ENCODE peak calls at places on chromosomes 16 and 17, in five cellular contexts. F is H9, V is neuronal stem cell, S is H1, A is trophoblast cell. C is an unnamed sample.
A peak's percentile ranks its signal among the peaks of the same experiment; 100 is the strongest.

GRCh38 chr16:24423332-24423731 is 116.0 kb upstream of the RBBP6 start:
- DNase-seq in F (no peak), V (no peak), S (no peak), A (no peak), C (no peak)

GRCh38 chr17:50353600-50354195 is 7.8 kb downstream of the XYLT2 start:
- DNase-seq in F (no peak), V (no peak), S (no peak), A (no peak), C (no peak)

GRCh38 chr16:25217119-25217511 is 368 bp downstream of the AQP8 start:
- DNase-seq in F (no peak), V (no peak), S (no peak), A (no peak), C (no peak)

GRCh38 chr17:57595426-57595825 is 149.7 kb downstream of the CCDC182 start:
- DNase-seq in F (no peak), V (no peak), S (no peak), A (no peak), C (no peak)

GRCh38 chr17:68020451-68020779 is 15.1 kb upstream of the KPNA2 start:
- DNase-seq in F (no peak), V (no peak), S (no peak), A (no peak), C (no peak)

GRCh38 chr16:15690296-15690695 is 40.3 kb downstream of the NDE1 start:
- DNase-seq in F (no peak), V (no peak), S (no peak), A (no peak), C (no peak)

GRCh38 chr17:31489295-31490018 is 98.0 kb downstream of the RAB11FIP4 start:
- DNase-seq in F (peak; percentile 96), V (no peak), S (no peak), A (peak; percentile 98), C (no peak)

GRCh38 chr17:61583242-61583641 is 7.8 kb downstream of the NACA2 start:
- DNase-seq in F (no peak), V (no peak), S (no peak), A (no peak), C (peak; percentile 69)

GRCh38 chr16:26530584-26531289 is 536.0 kb upstream of the C16orf82 start:
- DNase-seq in F (no peak), V (no peak), S (no peak), A (no peak), C (no peak)

GRCh38 chr17:35586569-35587073 is 501 bp upstream of the AP2B1 start:
- DNase-seq in F (no peak), V (no peak), S (no peak), A (no peak), C (no peak)

GRCh38 chr17:20916383-20916782 is 126.4 kb downstream of the USP22 start:
- DNase-seq in F (no peak), V (no peak), S (no peak), A (no peak), C (no peak)

GRCh38 chr17:63240106-63240505 is 206.0 kb downstream of the CYB561 start:
- DNase-seq in F (no peak), V (no peak), S (no peak), A (no peak), C (no peak)

GRCh38 chr17:77597421-77598240 is 360.9 kb upstream of the TNRC6C start:
- DNase-seq in F (peak; percentile 42), V (no peak), S (no peak), A (no peak), C (no peak)

GRCh38 chr17:43020789-43021738 is 1.1 kb downstream of the VAT1 start:
- DNase-seq in F (peak; percentile 82), V (peak; percentile 39), S (no peak), A (peak; percentile 38), C (peak; percentile 91)

GRCh38 chr16:10085078-10085798 is 97.0 kb downstream of the GRIN2A start:
- DNase-seq in F (no peak), V (no peak), S (no peak), A (no peak), C (no peak)
- H2BK5ac ChIP-seq in F (no peak overlapping the region), V (no peak overlapping the region), S (no peak overlapping the region), A (no peak overlapping the region), C (no peak overlapping the region)

DNA sequence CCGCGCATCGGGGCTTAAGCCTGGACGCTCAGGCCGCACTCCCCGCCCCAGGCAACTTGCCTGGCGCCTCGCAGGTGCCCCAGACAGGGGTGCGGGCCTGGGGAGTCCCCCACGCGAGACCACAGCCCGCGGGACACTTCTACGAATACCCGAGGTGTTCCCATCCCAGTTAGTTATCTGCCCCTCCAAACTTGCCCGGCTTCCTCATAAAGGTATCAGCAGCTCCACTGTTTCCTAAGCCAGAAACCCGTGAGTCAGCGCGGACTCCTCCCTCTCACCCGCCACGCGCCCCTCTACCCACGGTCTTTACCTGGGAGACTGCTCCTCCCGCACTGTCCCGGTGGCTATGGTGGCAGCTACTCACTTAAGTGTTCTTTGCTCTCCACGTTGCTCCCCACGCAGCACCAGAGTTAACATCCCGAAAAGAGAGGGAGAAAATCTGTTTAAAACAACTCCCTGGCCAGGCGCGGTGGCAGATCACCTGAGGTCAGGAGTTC is 1.0 kb upstream of the CREBBP start:
- DNase-seq in F (peak; percentile 46), V (no peak), S (no peak), A (no peak), C (no peak)
- H3K9ac ChIP-seq in F (peak overlapping the region; percentile 32), V (peak overlapping the region; percentile 95), S (peak overlapping the region; percentile 77), A (no peak overlapping the region), C (peak overlapping the region; percentile 92)

DNA sequence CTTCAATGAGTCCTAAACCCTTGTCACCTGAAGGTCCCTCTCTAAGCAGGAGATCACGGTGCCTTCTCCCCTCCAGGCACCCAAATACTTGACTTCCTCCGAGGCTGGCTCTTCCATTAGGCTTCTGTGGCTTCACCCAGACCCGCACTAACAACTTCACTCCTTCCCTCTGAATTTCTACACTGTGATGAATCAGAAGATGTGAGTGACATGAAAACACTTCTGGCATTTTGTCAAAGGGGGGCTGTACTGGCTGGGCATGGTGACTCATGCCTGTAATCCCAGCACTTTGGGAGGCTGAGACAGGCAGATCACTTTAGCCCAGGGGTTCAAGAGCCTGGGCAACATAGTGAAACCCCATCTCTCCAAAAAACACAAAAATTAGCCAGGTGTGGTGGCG is 72.6 kb upstream of the CNEP1R1 start:
- DNase-seq in F (no peak), V (no peak), S (no peak), A (peak; percentile 75), C (peak; percentile 49)
- H2BK12ac ChIP-seq in F (no peak overlapping the region), V (no peak overlapping the region), S (no peak overlapping the region), A (no peak overlapping the region), C (no peak overlapping the region)

DNA sequence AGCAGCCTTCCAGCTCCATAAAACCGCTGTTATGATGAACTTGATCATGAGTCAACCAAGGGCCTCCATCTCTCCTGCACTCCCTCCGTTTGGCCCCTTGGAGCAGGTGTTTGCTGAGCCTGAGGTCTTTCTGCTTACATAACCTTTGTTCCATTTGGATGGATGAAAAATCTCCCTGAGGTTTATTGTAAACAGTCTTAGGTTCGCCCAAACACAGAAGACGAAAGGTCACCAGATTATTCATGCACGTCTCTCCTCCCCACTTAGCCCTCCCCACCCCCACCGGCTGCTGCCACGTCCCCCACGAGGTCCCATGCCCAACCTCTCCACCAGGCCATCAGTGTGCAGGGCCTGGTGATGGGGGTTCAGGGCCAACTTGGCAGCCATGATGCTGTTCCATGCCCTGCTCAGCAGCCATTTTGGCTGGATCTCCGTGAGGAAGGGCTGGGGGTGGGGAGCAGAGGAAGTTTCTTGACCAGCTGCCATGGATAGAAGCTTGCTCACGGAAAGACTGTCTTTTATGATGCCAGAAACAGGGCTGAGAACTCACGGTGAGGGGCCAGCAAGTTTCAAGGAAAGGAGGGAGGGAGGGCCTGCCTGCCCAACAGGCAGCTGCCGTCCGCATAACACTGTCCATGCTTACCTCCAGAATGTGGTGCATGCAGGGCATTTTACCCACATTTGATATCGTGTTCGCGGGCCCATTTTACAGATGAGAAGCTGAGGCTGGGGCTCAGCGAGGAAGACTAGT is 47.8 kb upstream of the FOXF1 start:
- DNase-seq in F (no peak), V (no peak), S (no peak), A (no peak), C (peak; percentile 96)
- H2BK5ac ChIP-seq in F (no peak overlapping the region), V (no peak overlapping the region), S (no peak overlapping the region), A (no peak overlapping the region), C (no peak overlapping the region)

DNA sequence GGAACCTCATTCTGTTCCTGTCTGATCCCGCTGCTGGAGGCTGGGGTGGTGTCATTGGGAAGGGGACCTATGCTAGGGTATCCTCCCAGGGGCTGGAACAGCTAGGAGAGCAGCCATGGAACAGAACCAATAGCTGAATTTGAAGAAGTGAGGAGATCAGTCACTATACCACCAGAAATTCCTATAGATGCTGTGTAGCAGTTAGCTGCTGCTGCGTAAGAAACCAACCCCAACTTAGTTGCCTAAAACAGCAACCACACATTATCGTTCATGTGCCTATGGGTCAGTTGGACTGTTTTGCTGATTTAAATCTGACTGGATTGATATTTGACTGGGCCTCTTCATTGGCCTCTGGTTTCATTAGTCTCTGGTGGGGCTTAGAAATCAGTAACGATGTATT is 20.4 kb upstream of the SYT17 start:
- DNase-seq in F (no peak), V (no peak), S (no peak), A (no peak), C (no peak)
- H3K9ac ChIP-seq in F (no peak overlapping the region), V (no peak overlapping the region), S (no peak overlapping the region), A (no peak overlapping the region), C (no peak overlapping the region)

DNA sequence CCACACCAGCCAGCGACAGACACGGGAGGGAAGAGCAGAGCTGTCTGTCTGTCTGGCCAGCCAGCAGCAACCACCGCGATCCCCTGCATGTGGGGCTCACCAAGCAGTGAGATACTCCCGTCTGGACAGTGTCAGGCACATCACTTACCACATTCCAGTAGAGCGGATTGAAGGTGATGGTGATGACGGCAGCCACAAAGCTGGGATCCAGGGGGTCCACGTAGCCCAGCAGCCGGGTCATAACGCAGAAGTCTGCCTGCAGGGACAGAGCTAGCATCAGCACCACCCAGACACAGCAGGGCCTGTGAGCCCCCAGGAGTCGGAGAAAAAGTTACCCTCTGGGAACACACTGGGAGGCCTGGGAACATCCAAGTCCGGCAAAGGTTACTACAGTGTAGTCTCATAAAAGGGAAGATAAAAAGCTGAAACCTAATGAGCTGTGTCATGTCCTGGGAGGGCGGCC is 14.7 kb downstream of the PEMT start:
- DNase-seq in F (no peak), V (no peak), S (no peak), A (no peak), C (no peak)
- H2BK12ac ChIP-seq in F (no peak overlapping the region), V (no peak overlapping the region), S (no peak overlapping the region), A (no peak overlapping the region), C (no peak overlapping the region)

GRCh38 chr16:46690281-46691178 is 1.1 kb downstream of the ORC6 start:
- DNase-seq in F (no peak), V (no peak), S (no peak), A (no peak), C (peak; percentile 82)
- H2BK5ac ChIP-seq in F (peak overlapping the region; percentile 5), V (peak overlapping the region; percentile 2), S (peak overlapping the region; percentile 38), A (peak overlapping the region; percentile 15), C (no peak overlapping the region)

C was measured in mesenchymal stem cell.